ENCODE peak calls at places on chromosomes 6 and 20, in six cellular contexts. M, X, F, A, Q and L are unnamed samples.

GRCh38 chr20:1526310-1526709 is 31.2 kb downstream of the SIRPD start:
- DNase-seq in M (no peak), X (no peak), F (no peak), A (no peak), Q (no peak), L (no peak)

GRCh38 chr20:46220808-46221207 is 87.5 kb downstream of the CDH22 start:
- DNase-seq in M (peak), X (no peak), F (no peak), A (no peak), Q (peak), L (no peak)

GRCh38 chr6:162099685-162100084 is 627.9 kb downstream of the PRKN start:
- DNase-seq in M (peak), X (no peak), F (no peak), A (no peak), Q (peak), L (peak)

GRCh38 chr6:1422290-1422689 is 32.9 kb downstream of the FOXF2 start:
- DNase-seq in M (no peak), X (no peak), F (no peak), A (no peak), Q (no peak), L (no peak)

GRCh38 chr6:52399511-52400315 is 20.4 kb upstream of the EFHC1 start:
- DNase-seq in M (peak), X (no peak), F (no peak), A (peak), Q (no peak), L (peak)

GRCh38 chr6:1082040-1082935 is 229.6 kb upstream of the FOXQ1 start:
- DNase-seq in M (no peak), X (no peak), F (no peak), A (peak), Q (no peak), L (no peak)

GRCh38 chr20:62228982-62229545 is 9.0 kb upstream of the HRH3 start:
- DNase-seq in M (no peak), X (no peak), F (no peak), A (no peak), Q (no peak), L (no peak)

GRCh38 chr20:37452236-37452635 is 68.8 kb upstream of the NNAT start:
- DNase-seq in M (no peak), X (no peak), F (no peak), A (no peak), Q (no peak), L (no peak)

GRCh38 chr6:146968041-146968760 is 236.0 kb upstream of the STXBP5 start:
- DNase-seq in M (peak), X (no peak), F (no peak), A (peak), Q (no peak), L (no peak)

GRCh38 chr20:46108976-46109375 is 9.1 kb upstream of the CD40 start:
- DNase-seq in M (no peak), X (no peak), F (no peak), A (no peak), Q (no peak), L (no peak)

GRCh38 chr6:158758464-158758863 is 60.7 kb downstream of the EZR start:
- DNase-seq in M (no peak), X (no peak), F (no peak), A (peak), Q (no peak), L (no peak)

GRCh38 chr6:136959471-136959891 is 37.4 kb downstream of the SLC35D3 start:
- DNase-seq in M (no peak), X (no peak), F (no peak), A (no peak), Q (no peak), L (no peak)

GRCh38 chr20:60784321-60784720 is 467.7 kb upstream of the CDH4 start:
- DNase-seq in M (no peak), X (no peak), F (no peak), A (no peak), Q (no peak), L (no peak)

GRCh38 chr20:6142348-6142993 is 19.6 kb upstream of the FERMT1 start:
- DNase-seq in M (peak), X (peak), F (no peak), A (peak), Q (peak), L (peak)

GRCh38 chr6:16305246-16305725 is 66.9 kb downstream of the GMPR start:
- DNase-seq in M (no peak), X (no peak), F (no peak), A (no peak), Q (no peak), L (peak)

GRCh38 chr20:20465259-20465658 is 97.4 kb downstream of the INSM1 start:
- DNase-seq in M (no peak), X (no peak), F (no peak), A (no peak), Q (no peak), L (no peak)

GRCh38 chr6:167893416-167893815 is 66.7 kb downstream of the AFDN start:
- DNase-seq in M (no peak), X (no peak), F (no peak), A (no peak), Q (no peak), L (peak)

GRCh38 chr6:119856136-119856535 is 506.6 kb upstream of the MAN1A1 start:
- DNase-seq in M (no peak), X (no peak), F (no peak), A (peak), Q (no peak), L (no peak)

GRCh38 chr6:11918021-11918738 is 93.9 kb upstream of the HIVEP1 start:
- DNase-seq in M (no peak), X (no peak), F (no peak), A (no peak), Q (no peak), L (no peak)

GRCh38 chr20:41165001-41165882 is 27.9 kb downstream of the PLCG1 start:
- DNase-seq in M (no peak), X (no peak), F (no peak), A (no peak), Q (no peak), L (no peak)

GRCh38 chr6:81075974-81076373 is 676.5 kb downstream of the TENT5A start:
- DNase-seq in M (no peak), X (no peak), F (no peak), A (no peak), Q (no peak), L (peak)

GRCh38 chr6:62285612-62286469 is at the start of gene KHDRBS2:
- DNase-seq in M (peak), X (no peak), F (peak), A (peak), Q (peak), L (peak)

GRCh38 chr6:36296240-36296639 is 26.4 kb downstream of the PNPLA1 start:
- DNase-seq in M (no peak), X (no peak), F (no peak), A (no peak), Q (no peak), L (no peak)

GRCh38 chr6:152904678-152905077 is 78.2 kb downstream of the FBXO5 start:
- DNase-seq in M (no peak), X (no peak), F (no peak), A (no peak), Q (no peak), L (no peak)

GRCh38 chr6:113120577-113121285 is 736.4 kb upstream of the MARCKS start:
- DNase-seq in M (peak), X (no peak), F (no peak), A (peak), Q (no peak), L (no peak)

GRCh38 chr6:52570291-52570700 is 6.6 kb downstream of the TRAM2 start:
- DNase-seq in M (no peak), X (no peak), F (no peak), A (no peak), Q (peak), L (no peak)

GRCh38 chr20:59018817-59019216 is 412 bp upstream of the TUBB1 start:
- DNase-seq in M (no peak), X (no peak), F (no peak), A (no peak), Q (no peak), L (no peak)

GRCh38 chr6:121847806-121848522 is 412.5 kb downstream of the GJA1 start:
- DNase-seq in M (no peak), X (no peak), F (no peak), A (no peak), Q (no peak), L (no peak)